ENCODE peak calls at places on chromosomes 2 and 18, in eight cellular contexts. H is NCI-H774; X is heart right ventricle; D is effector CD4-positive, alpha-beta T cell; S is hypothalamus; O is HepG2; P is left ventricle myocardium inferior; M is K562. Y is an unnamed sample.

GRCh38 chr2:3041841-3042600 is 335.6 kb downstream of the EIPR1 start:
- DNase-seq in H (no peak), X (peak; percentile 79), D (no peak), S (no peak), O (no peak), P (peak; percentile 66), M (no peak), Y (no peak)

GRCh38 chr2:15043336-15044058 is 411.0 kb downstream of the LRATD1 start:
- DNase-seq in H (no peak), X (no peak), D (no peak), S (no peak), O (no peak), P (no peak), M (no peak), Y (no peak)

GRCh38 chr2:60998628-60999545 is 18.6 kb upstream of the PEX13 start:
- DNase-seq in H (peak; percentile 47), X (no peak), D (no peak), S (no peak), O (peak; percentile 62), P (no peak), M (peak; percentile 49), Y (no peak)

GRCh38 chr2:229887441-229887840 is 34.4 kb downstream of the TRIP12 start:
- DNase-seq in H (no peak), X (no peak), D (no peak), S (no peak), O (no peak), P (no peak), M (no peak), Y (no peak)

GRCh38 chr18:46660955-46661749 is 4.1 kb upstream of the LOXHD1 start:
- DNase-seq in H (peak; percentile 2), X (no peak), D (no peak), S (peak; percentile 86), O (peak; percentile 4), P (no peak), M (no peak), Y (no peak)

GRCh38 chr2:128734521-128735295 is 416.0 kb upstream of the HS6ST1 start:
- DNase-seq in H (no peak), X (no peak), D (no peak), S (no peak), O (no peak), P (no peak), M (no peak), Y (peak; percentile 61)

GRCh38 chr18:52200891-52201663 is 138.9 kb upstream of the DCC start:
- DNase-seq in H (no peak), X (no peak), D (no peak), S (no peak), O (no peak), P (no peak), M (no peak), Y (no peak)

GRCh38 chr2:176584333-176584732 is 315.1 kb downstream of the MTX2 start:
- DNase-seq in H (no peak), X (no peak), D (no peak), S (no peak), O (no peak), P (no peak), M (no peak), Y (no peak)

GRCh38 chr2:88735853-88736252 is 44.4 kb downstream of the RPIA start:
- DNase-seq in H (no peak), X (no peak), D (no peak), S (no peak), O (no peak), P (no peak), M (peak; percentile 58), Y (no peak)

GRCh38 chr2:161045726-161046125 is 114.5 kb upstream of the TANK start:
- DNase-seq in H (no peak), X (no peak), D (no peak), S (no peak), O (no peak), P (no peak), M (no peak), Y (no peak)

GRCh38 chr2:183209395-183210028 is 85.3 kb downstream of the NUP35 start:
- DNase-seq in H (no peak), X (no peak), D (no peak), S (no peak), O (no peak), P (no peak), M (no peak), Y (no peak)

GRCh38 chr2:65282492-65283053 is 54.9 kb downstream of the ACTR2 start:
- DNase-seq in H (no peak), X (no peak), D (no peak), S (no peak), O (no peak), P (no peak), M (no peak), Y (no peak)

GRCh38 chr2:231454361-231454791 is 9.9 kb downstream of the NCL start:
- DNase-seq in H (no peak), X (no peak), D (no peak), S (no peak), O (no peak), P (no peak), M (no peak), Y (no peak)

GRCh38 chr18:63962137-63962536 is 7.7 kb upstream of the SERPINB8 start:
- DNase-seq in H (no peak), X (no peak), D (no peak), S (no peak), O (no peak), P (no peak), M (no peak), Y (no peak)

GRCh38 chr18:62187543-62188378 is 706 bp downstream of the RELCH start:
- DNase-seq in H (no peak), X (peak; percentile 12), D (peak; percentile 4), S (peak; percentile 47), O (peak; percentile 17), P (no peak), M (peak; percentile 11), Y (peak; percentile 53)

GRCh38 chr2:45237850-45238542 is 228.7 kb upstream of the SIX2 start:
- DNase-seq in H (no peak), X (no peak), D (no peak), S (no peak), O (peak; percentile 83), P (peak; percentile 29), M (no peak), Y (peak; percentile 47)

GRCh38 chr18:49734836-49735235 is 78.5 kb downstream of the ACAA2 start:
- DNase-seq in H (no peak), X (no peak), D (no peak), S (no peak), O (no peak), P (no peak), M (no peak), Y (no peak)

GRCh38 chr2:239188536-239188935 is 212.3 kb downstream of the HDAC4 start:
- DNase-seq in H (no peak), X (no peak), D (no peak), S (no peak), O (no peak), P (peak; percentile 7), M (no peak), Y (no peak)

GRCh38 chr2:232523682-232524597 is 2.0 kb upstream of the CHRND start:
- DNase-seq in H (no peak), X (no peak), D (no peak), S (peak; percentile 52), O (peak; percentile 65), P (no peak), M (peak; percentile 64), Y (peak; percentile 50)

GRCh38 chr2:236969075-236969474 is 116.6 kb upstream of the COPS8 start:
- DNase-seq in H (no peak), X (no peak), D (no peak), S (no peak), O (no peak), P (no peak), M (no peak), Y (no peak)

GRCh38 chr2:8684421-8684884 is 2.6 kb downstream of the ID2 start:
- DNase-seq in H (no peak), X (no peak), D (peak; percentile 30), S (peak; percentile 5), O (peak; percentile 63), P (no peak), M (peak; percentile 67), Y (no peak)

GRCh38 chr2:88614497-88615157 is 12.6 kb downstream of the EIF2AK3 start:
- DNase-seq in H (no peak), X (no peak), D (no peak), S (no peak), O (no peak), P (no peak), M (no peak), Y (no peak)

GRCh38 chr2:47038656-47039501 is 116.2 kb downstream of the STPG4 start:
- DNase-seq in H (peak; percentile 45), X (no peak), D (no peak), S (no peak), O (no peak), P (no peak), M (no peak), Y (no peak)

GRCh38 chr2:65265090-65266045 is 37.7 kb downstream of the ACTR2 start:
- DNase-seq in H (peak; percentile 36), X (peak; percentile 66), D (no peak), S (peak; percentile 2), O (peak; percentile 84), P (no peak), M (peak; percentile 35), Y (no peak)

GRCh38 chr2:177557794-177558193 is 165.2 kb downstream of the AGPS start:
- DNase-seq in H (no peak), X (no peak), D (no peak), S (no peak), O (no peak), P (no peak), M (no peak), Y (no peak)

GRCh38 chr2:54850171-54851122 is 127.0 kb downstream of the EML6 start:
- DNase-seq in H (no peak), X (no peak), D (no peak), S (no peak), O (no peak), P (no peak), M (no peak), Y (no peak)

GRCh38 chr2:74778381-74779371 is 55.3 kb upstream of the HK2 start:
- DNase-seq in H (peak; percentile 80), X (no peak), D (no peak), S (no peak), O (peak; percentile 74), P (no peak), M (no peak), Y (peak; percentile 44)

Y was measured in Right ventricle myocardium superior.